ENCODE peak calls at places on chromosomes 4 and X, in seven cellular contexts. A is GM12865; M is stimulated activated CD4-positive, alpha-beta T cell treated with anti-CD3 and anti-CD28 coated beads, Interleukin-15, amount 100 ng/mL, for 1 hour; N is neuronal stem cell; D is EL; X is adrenal gland; S is AG08395. Z is an unnamed sample.

GRCh38 chr4:147108409-147108808 is 162.7 kb upstream of the TTC29 start:
- DNase-seq in A (no peak), M (no peak), N (no peak), D (no peak), X (no peak), S (peak; percentile 53), Z (no peak)

GRCh38 chrX:29941292-29941691 is 274.1 kb upstream of the MAGEB2 start:
- DNase-seq in A (no peak), M (no peak), N (no peak), D (no peak), X (no peak), S (no peak), Z (no peak)

GRCh38 chr4:56696056-56696455 is 15.0 kb upstream of the HOPX start:
- DNase-seq in A (no peak), M (no peak), N (no peak), D (no peak), X (no peak), S (no peak), Z (no peak)

GRCh38 chr4:76663794-76664193 is 228.8 kb downstream of the SHROOM3 start:
- DNase-seq in A (no peak), M (no peak), N (no peak), D (no peak), X (no peak), S (no peak), Z (no peak)

GRCh38 chr4:141899541-141899940 is 263.2 kb downstream of the IL15 start:
- DNase-seq in A (no peak), M (no peak), N (no peak), D (peak; percentile 50), X (no peak), S (peak; percentile 5), Z (no peak)

GRCh38 chrX:74670028-74670427 is 55.6 kb upstream of the RLIM start:
- DNase-seq in A (no peak), M (no peak), N (no peak), D (no peak), X (no peak), S (no peak), Z (no peak)

GRCh38 chr4:38101563-38101962 is 141.4 kb downstream of the PTTG2 start:
- DNase-seq in A (no peak), M (no peak), N (no peak), D (peak; percentile 90), X (no peak), S (peak; percentile 44), Z (no peak)

GRCh38 chrX:37921758-37922157 is 74.4 kb upstream of the DYNLT3 start:
- DNase-seq in A (no peak), M (no peak), N (no peak), D (peak; percentile 36), X (no peak), S (peak; percentile 17), Z (no peak)

GRCh38 chr4:53313510-53313909 is 52.4 kb downstream of the SCFD2 start:
- DNase-seq in A (no peak), M (no peak), N (peak; percentile 24), D (peak; percentile 14), X (no peak), S (no peak), Z (no peak)

GRCh38 chrX:106899841-106900240 is 3.3 kb downstream of the RIPPLY1 start:
- DNase-seq in A (no peak), M (no peak), N (no peak), D (no peak), X (no peak), S (no peak), Z (no peak)

GRCh38 chrX:156002517-156002916 is 5.0 kb downstream of the IL9R start:
- DNase-seq in A (no peak), M (no peak), N (no peak), D (peak; percentile 37), X (no peak), S (no peak), Z (no peak)

GRCh38 chrX:70592091-70592490 is 147.5 kb downstream of the DLG3 start:
- DNase-seq in A (no peak), M (no peak), N (no peak), D (peak; percentile 80), X (no peak), S (peak; percentile 50), Z (no peak)

GRCh38 chrX:155065035-155065734 is 5.8 kb downstream of the CMC4 start:
- DNase-seq in A (no peak), M (no peak), N (no peak), D (peak; percentile 34), X (no peak), S (peak; percentile 18), Z (no peak)

GRCh38 chrX:134933911-134934310 is 56.9 kb upstream of the SMIM10 start:
- DNase-seq in A (no peak), M (no peak), N (no peak), D (no peak), X (no peak), S (no peak), Z (no peak)

GRCh38 chrX:53317365-53318069 is 36.1 kb upstream of the IQSEC2 start:
- DNase-seq in A (peak; percentile 60), M (peak; percentile 43), N (peak; percentile 49), D (peak; percentile 39), X (peak; percentile 75), S (peak; percentile 82), Z (peak; percentile 61)

GRCh38 chrX:37383313-37383712 is 34.1 kb downstream of the PRRG1 start:
- DNase-seq in A (no peak), M (no peak), N (no peak), D (no peak), X (no peak), S (no peak), Z (no peak)